ENCODE peak calls at places on chromosomes 16 and 17, in ten cellular contexts. J, Y, C, E, W, F, O, V, G and X are unnamed samples.

GRCh38 chr17:38868095-38868967 is 1.5 kb upstream of the LASP1 start:
- DNase-seq in W (peak), E (no peak), V (peak), Y (no peak), G (no peak), J (peak), C (no peak), O (no peak), F (no peak), X (no peak)

GRCh38 chr17:6910987-6911603 is 79.6 kb upstream of the TEKT1 start:
- DNase-seq in V (peak), C (no peak), F (no peak), E (no peak), O (no peak), J (peak), G (peak), Y (peak), W (no peak), X (no peak)

GRCh38 chr17:63381101-63381729 is 64.9 kb downstream of the CYB561 start:
- DNase-seq in F (no peak), G (no peak), E (no peak), V (no peak), J (peak), W (no peak), Y (no peak), O (no peak), C (no peak), X (no peak)

GRCh38 chr16:30351586-30352419 is 3.3 kb downstream of the CD2BP2 start:
- DNase-seq in C (peak), O (no peak), Y (peak), W (no peak), F (peak), J (no peak), V (peak), E (no peak), G (peak), X (no peak)

GRCh38 chr16:12375341-12375740 is 398.8 kb downstream of the SNX29 start:
- DNase-seq in F (no peak), Y (no peak), E (no peak), W (no peak), C (no peak), J (no peak), G (no peak), O (no peak), V (no peak), X (no peak)

GRCh38 chr17:76554131-76554530 is 14.3 kb downstream of the PRCD start:
- DNase-seq in Y (peak), G (no peak), W (no peak), C (peak), O (no peak), E (no peak), J (no peak), V (no peak), F (no peak), X (no peak)

GRCh38 chr17:38728290-38728831 is 1.8 kb upstream of the CISD3 start:
- DNase-seq in E (peak), F (no peak), O (no peak), V (no peak), G (no peak), C (no peak), W (no peak), Y (no peak), J (no peak), X (no peak)

GRCh38 chr17:17900615-17901520 is 64.1 kb upstream of the SREBF1 start:
- DNase-seq in G (peak), W (peak), F (peak), E (no peak), O (no peak), C (peak), V (peak), J (no peak), Y (peak), X (no peak)

GRCh38 chr17:61221597-61222471 is 177.8 kb upstream of the TBX2 start:
- DNase-seq in O (no peak), V (no peak), Y (peak), J (no peak), G (no peak), C (no peak), E (no peak), W (no peak), F (no peak), X (no peak)

GRCh38 chr16:28820016-28820415 is 2.8 kb upstream of the ATXN2L start:
- DNase-seq in J (no peak), E (no peak), Y (no peak), W (no peak), V (no peak), F (no peak), O (no peak), G (no peak), C (no peak), X (no peak)

GRCh38 chr16:25198021-25198420 is 18.7 kb upstream of the AQP8 start:
- DNase-seq in G (peak), J (no peak), W (no peak), F (no peak), C (no peak), E (no peak), Y (no peak), V (peak), O (no peak), X (no peak)

GRCh38 chr17:48002208-48002919 is 31.5 kb downstream of the CDK5RAP3 start:
- DNase-seq in F (no peak), E (no peak), V (peak), J (no peak), W (peak), G (no peak), Y (peak), O (no peak), C (no peak), X (no peak)

GRCh38 chr17:67573987-67574657 is 143.6 kb upstream of the NOL11 start:
- DNase-seq in E (no peak), W (no peak), Y (peak), V (no peak), G (no peak), J (no peak), F (no peak), O (no peak), C (no peak), X (no peak)

GRCh38 chr17:4607261-4607731 is 23.0 kb downstream of the SMTNL2 start:
- DNase-seq in J (no peak), F (no peak), V (no peak), C (no peak), E (no peak), O (no peak), G (no peak), W (no peak), Y (peak), X (no peak)

GRCh38 chr17:4945176-4945943 is 3.0 kb downstream of the PFN1 start:
- DNase-seq in C (peak), W (no peak), E (peak), F (peak), J (no peak), O (no peak), G (peak), V (peak), Y (peak), X (peak)

GRCh38 chr17:73003487-73003886 is 89.0 kb downstream of the SLC39A11 start:
- DNase-seq in G (no peak), V (no peak), Y (peak), C (no peak), F (no peak), W (no peak), E (no peak), O (no peak), J (no peak), X (no peak)

GRCh38 chr17:79022507-79022991 is 1.4 kb upstream of the C1QTNF1 start:
- DNase-seq in F (no peak), C (no peak), E (no peak), W (no peak), G (no peak), Y (no peak), O (no peak), V (peak), J (no peak), X (no peak)

GRCh38 chr17:56887105-56887504 is 26.7 kb downstream of the TRIM25 start:
- DNase-seq in G (no peak), V (no peak), Y (no peak), F (no peak), W (no peak), J (no peak), E (no peak), C (no peak), O (no peak), X (no peak)

GRCh38 chr17:81345211-81346089 is 49.8 kb upstream of the BAHCC1 start:
- DNase-seq in F (no peak), C (peak), E (peak), V (peak), O (no peak), W (peak), G (peak), J (peak), Y (no peak), X (peak)

GRCh38 chr16:526181-527014 is 1.1 kb upstream of the CAPN15 start:
- DNase-seq in W (peak), O (no peak), F (no peak), C (no peak), Y (no peak), G (no peak), J (peak), E (no peak), V (peak), X (peak)

GRCh38 chr17:46191332-46192210 is 1.7 kb downstream of the KANSL1 start:
- DNase-seq in Y (no peak), C (peak), G (peak), F (no peak), J (peak), V (peak), O (no peak), W (peak), E (no peak), X (no peak)

GRCh38 chr16:77723108-77723514 is 797 bp downstream of the NUDT7 start:
- DNase-seq in W (no peak), Y (peak), O (no peak), V (peak), C (no peak), J (peak), F (no peak), E (no peak), G (no peak), X (no peak)

GRCh38 chr16:89359296-89360147 is 130.8 kb downstream of the ANKRD11 start:
- DNase-seq in F (no peak), J (no peak), C (no peak), E (no peak), W (no peak), Y (no peak), V (no peak), O (no peak), G (no peak), X (no peak)

GRCh38 chr16:1770328-1771071 is 843 bp downstream of the NME3 start:
- DNase-seq in Y (peak), G (no peak), O (no peak), V (peak), C (no peak), E (peak), J (no peak), W (peak), F (no peak), X (no peak)

GRCh38 chr17:48484256-48484655 is 46.6 kb downstream of the HOXB1 start:
- DNase-seq in W (no peak), O (no peak), C (no peak), Y (peak), F (no peak), E (no peak), G (no peak), J (no peak), V (peak), X (no peak)

GRCh38 chr17:58640202-58640601 is 51.6 kb downstream of the TEX14 start:
- DNase-seq in F (no peak), V (no peak), J (no peak), W (no peak), Y (no peak), G (no peak), C (no peak), O (no peak), E (no peak), X (no peak)

GRCh38 chr17:17227608-17228520 is 9.1 kb downstream of the FLCN start:
- DNase-seq in Y (no peak), W (no peak), O (no peak), J (no peak), G (no peak), E (no peak), V (no peak), F (no peak), C (no peak), X (no peak)

GRCh38 chr16:12801511-12802042 is 2.1 kb downstream of the CPPED1 start:
- DNase-seq in G (peak), W (no peak), F (no peak), Y (peak), C (no peak), E (no peak), J (no peak), O (no peak), V (peak), X (peak)

GRCh38 chr17:68829211-68829610 is 126.0 kb downstream of the ABCA8 start:
- DNase-seq in Y (no peak), V (no peak), W (no peak), G (no peak), C (no peak), F (no peak), J (no peak), E (no peak), O (no peak), X (no peak)

GRCh38 chr17:47872019-47872650 is 21.2 kb upstream of the SP6 start:
- DNase-seq in G (no peak), V (no peak), O (no peak), J (no peak), F (no peak), Y (no peak), C (no peak), W (no peak), E (no peak), X (no peak)

GRCh38 chr16:24188751-24189318 is 67.3 kb upstream of the CACNG3 start:
- DNase-seq in J (no peak), G (no peak), Y (no peak), E (no peak), F (no peak), V (no peak), O (no peak), W (no peak), C (no peak), X (no peak)